ENCODE peak calls at places on chromosome 2, in four cellular contexts. Z is A549, E is K562, M is HepG2. R is an unnamed sample.

GRCh38 chr2:156115338-156115737 is 217.2 kb downstream of the NR4A2 start:
- DNase-seq in Z (no peak), E (no peak), M (no peak), R (no peak)

GRCh38 chr2:38461470-38461869 is 84.4 kb upstream of the ATL2 start:
- DNase-seq in Z (no peak), E (no peak), M (no peak), R (no peak)

GRCh38 chr2:232668805-232669444 is 28.2 kb upstream of the GIGYF2 start:
- DNase-seq in Z (no peak), E (peak), M (peak), R (peak)

GRCh38 chr2:28654981-28655322 is 96.7 kb upstream of the PPP1CB start:
- DNase-seq in Z (no peak), E (no peak), M (no peak), R (no peak)

GRCh38 chr2:108396845-108397244 is 19.1 kb downstream of the SULT1C4 start:
- DNase-seq in Z (no peak), E (peak), M (peak), R (peak)

GRCh38 chr2:40256649-40257048 is 195.2 kb downstream of the SLC8A1 start:
- DNase-seq in Z (peak), E (no peak), M (peak), R (peak)

GRCh38 chr2:219446101-219446504 is 11.5 kb downstream of the SPEG start:
- DNase-seq in Z (no peak), E (no peak), M (no peak), R (peak)

GRCh38 chr2:233413046-233413445 is 58.8 kb downstream of the DGKD start:
- DNase-seq in Z (no peak), E (no peak), M (no peak), R (no peak)

DNA sequence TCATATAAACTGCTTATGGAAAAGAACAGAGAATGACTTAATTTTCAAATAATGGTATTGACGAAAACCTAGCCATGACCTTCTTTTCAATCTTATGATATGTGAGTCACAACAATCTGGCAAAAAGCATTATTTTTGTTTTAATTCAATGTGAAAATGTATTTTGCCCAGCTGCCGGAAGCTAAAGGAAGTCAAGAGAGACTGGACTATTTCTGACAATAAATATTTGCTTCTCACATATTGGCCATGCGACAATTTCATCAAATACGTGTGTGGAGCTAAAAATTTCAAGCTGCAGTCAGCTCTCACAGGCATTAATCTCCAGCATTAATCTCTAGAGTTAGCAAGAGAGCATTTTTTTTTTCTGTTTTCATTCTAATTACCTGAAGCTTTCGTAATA is 881.0 kb downstream of the CPS1 start:
- DNase-seq in Z (no peak), E (no peak), M (no peak), R (no peak)
- TF ChIP-seq HMGXB4 in Z (no peak), E (no peak), M (no peak), R (no peak)

GRCh38 chr2:31228717-31229116 is 5.2 kb upstream of the EHD3 start:
- DNase-seq in Z (no peak), E (no peak), M (no peak), R (no peak)
- TF ChIP-seq ESRRA in Z (no peak), E (no peak), M (no peak), R (no peak)

GRCh38 chr2:30421026-30421425 is 26.0 kb upstream of the LCLAT1 start:
- DNase-seq in Z (no peak), E (peak), M (no peak), R (no peak)

GRCh38 chr2:30425326-30425725 is 21.7 kb upstream of the LCLAT1 start:
- DNase-seq in Z (no peak), E (no peak), M (no peak), R (no peak)

GRCh38 chr2:30424231-30424630 is 22.8 kb upstream of the LCLAT1 start:
- DNase-seq in Z (no peak), E (no peak), M (no peak), R (no peak)

GRCh38 chr2:30422437-30422805 is 24.6 kb upstream of the LCLAT1 start:
- DNase-seq in Z (no peak), E (peak), M (no peak), R (no peak)

DNA sequence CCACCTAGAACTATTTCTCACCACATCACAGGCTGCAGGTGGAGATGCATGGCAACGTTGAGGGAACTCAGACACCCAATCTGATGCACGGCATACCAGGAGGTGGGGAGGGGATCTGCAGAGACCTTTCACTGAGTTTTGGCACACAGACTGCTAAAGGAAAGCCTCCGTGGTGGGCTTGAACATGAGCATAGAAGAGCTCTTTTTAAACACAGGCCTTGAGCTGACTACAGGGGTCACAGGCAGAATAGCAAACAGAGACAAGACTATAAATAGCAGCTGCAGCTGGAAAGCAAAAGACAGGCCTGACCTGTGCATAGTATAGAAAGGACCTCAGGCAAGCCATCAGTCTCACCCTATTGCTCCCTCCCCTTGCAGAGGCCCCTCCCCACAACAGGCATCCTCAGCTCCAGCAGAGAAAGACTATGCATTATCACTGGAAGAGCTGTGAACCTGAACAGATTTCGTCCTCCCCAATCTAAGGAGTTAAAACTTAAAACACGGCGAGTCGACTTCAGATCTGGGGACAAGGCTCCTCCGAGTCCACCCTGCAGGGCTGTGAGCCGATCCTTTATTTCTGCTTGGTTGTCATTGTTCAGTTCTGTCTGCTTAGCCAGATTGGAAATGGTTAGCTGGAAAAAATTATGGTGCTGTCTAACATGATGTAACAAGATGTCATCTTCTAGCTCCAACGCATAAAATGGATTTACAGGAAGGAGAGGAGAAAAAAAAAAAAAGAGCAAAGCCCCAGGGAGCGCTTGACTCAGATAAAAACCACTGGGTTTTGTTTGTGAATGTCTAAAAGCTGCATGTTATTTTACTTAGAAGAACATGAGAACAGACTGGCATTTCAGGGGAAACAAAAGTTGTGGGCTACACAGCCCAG is 25.3 kb upstream of the LCLAT1 start:
- DNase-seq in Z (no peak), E (peak), M (no peak), R (no peak)
- TF ChIP-seq HMGXB4 in Z (no peak), E (no peak), M (no peak), R (no peak)

DNA sequence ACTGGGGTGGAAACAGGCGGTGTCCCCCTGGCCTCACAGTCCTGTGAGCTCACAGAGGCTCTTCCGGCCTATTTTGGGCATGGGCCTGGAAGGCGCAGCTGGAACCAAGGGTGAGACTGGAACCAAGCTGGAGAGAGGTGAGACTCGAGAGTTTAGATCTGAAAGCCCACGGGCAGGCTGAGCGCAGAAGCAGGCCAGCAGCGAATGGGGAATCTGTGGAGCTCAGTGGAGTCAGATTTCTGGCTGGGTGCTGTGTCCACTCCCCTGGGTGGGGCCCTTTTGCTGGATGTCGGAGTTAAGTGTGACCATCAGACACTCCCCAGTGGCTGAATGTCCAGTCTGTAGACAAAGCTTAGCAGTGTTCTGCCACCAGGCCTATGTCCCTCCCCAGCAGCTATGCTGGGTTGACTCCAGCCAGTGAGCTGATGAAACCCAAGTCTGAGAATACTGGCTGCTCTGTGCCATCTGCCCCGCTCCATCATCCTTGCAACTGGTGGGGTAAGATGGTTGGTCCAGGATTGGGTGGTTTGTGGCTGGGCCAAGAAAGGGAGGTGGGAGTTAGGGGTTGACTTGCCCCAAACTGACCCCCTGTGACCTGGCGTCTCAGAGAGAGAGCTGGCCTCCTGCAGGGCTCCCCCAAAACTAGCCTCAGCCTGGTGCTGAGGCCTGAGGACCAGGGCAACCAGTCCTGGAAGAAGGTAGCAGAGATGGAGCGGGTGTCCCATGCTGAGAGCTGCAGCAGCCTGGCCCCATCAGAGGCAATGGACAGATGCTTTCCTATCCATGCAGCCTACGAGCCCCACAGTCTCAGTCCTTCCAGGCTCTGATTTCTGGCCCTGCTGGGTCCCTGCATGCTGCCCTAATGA is 34.4 kb downstream of the CYP26B1 start:
- DNase-seq in Z (no peak), E (no peak), M (no peak), R (no peak)
- TF ChIP-seq ESRRA in Z (no peak), E (no peak), M (no peak), R (no peak)

DNA sequence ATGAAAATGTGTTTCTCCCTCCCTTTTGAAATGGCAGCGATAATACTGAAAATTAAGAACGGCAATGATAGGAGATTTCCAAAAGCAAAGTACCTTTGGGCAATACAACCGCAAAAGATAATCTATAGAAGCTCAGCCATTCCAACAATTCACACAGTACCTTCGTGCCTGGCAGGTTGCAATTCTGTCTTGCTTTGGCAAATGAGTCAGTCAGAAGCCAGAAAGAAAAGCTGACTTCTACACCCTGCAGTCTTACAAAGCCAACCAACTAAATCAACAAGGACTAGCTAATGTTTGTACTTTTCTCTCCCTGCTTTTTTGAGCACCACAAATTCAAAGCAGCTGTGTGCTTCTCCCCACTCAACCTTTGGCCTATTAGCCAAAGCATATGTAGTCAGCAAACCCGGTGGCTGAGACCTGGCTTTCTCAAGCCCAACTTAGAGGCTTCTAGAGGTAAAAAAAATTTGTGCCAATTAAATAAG is 25.7 kb upstream of the ID2 start:
- DNase-seq in Z (no peak), E (no peak), M (peak), R (no peak)
- TF ChIP-seq HMGXB4 in Z (no peak), E (no peak), M (no peak), R (no peak)

GRCh38 chr2:118669639-118670038 is 177.8 kb downstream of the EN1 start:
- DNase-seq in Z (no peak), E (no peak), M (no peak), R (no peak)

GRCh38 chr2:118668431-118669424 is 178.7 kb downstream of the EN1 start:
- DNase-seq in Z (peak), E (no peak), M (peak), R (no peak)

GRCh38 chr2:118667366-118667765 is 180.1 kb downstream of the EN1 start:
- DNase-seq in Z (no peak), E (no peak), M (no peak), R (no peak)

GRCh38 chr2:118667964-118668363 is 179.5 kb downstream of the EN1 start:
- DNase-seq in Z (no peak), E (no peak), M (no peak), R (no peak)

GRCh38 chr2:118665784-118666529 is 181.5 kb downstream of the EN1 start:
- DNase-seq in Z (no peak), E (peak), M (no peak), R (no peak)
- TF ChIP-seq ESRRA in Z (no peak), E (no peak), M (no peak), R (no peak)

DNA sequence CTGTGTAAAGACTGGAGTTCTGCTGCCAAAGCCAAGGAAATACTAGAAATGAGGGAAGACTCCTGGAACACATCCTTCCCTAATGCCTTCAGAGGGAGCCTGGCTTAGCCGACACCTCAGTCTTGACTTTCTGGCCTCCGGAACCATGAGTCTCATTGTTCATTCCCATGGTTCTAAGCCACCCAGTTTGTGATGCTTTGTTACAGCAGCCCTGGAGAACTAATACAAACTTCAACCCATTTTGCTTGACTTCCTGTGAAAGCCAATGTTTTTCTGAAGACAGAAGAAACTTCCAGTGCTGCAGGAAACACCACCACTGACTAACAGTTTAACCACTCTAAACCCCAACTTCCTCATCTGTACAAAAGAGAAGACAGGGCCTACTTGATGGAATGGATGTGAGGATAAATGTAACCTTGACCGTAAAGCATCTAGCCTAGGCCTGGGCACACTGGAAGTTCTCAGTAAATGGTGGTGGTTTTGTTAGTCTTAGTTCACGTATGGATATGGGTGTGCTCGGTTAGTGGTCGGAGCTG is 85.9 kb upstream of the RFX8 start:
- DNase-seq in Z (no peak), E (no peak), M (no peak), R (no peak)
- TF ChIP-seq HMGXB4 in Z (no peak), E (no peak), M (no peak), R (no peak)

GRCh38 chr2:188788621-188789020 is 185.6 kb upstream of the COL3A1 start:
- DNase-seq in Z (no peak), E (no peak), M (no peak), R (no peak)

GRCh38 chr2:188787661-188788044 is 186.5 kb upstream of the COL3A1 start:
- DNase-seq in Z (no peak), E (no peak), M (no peak), R (no peak)

GRCh38 chr2:188787002-188787660 is 187.0 kb upstream of the COL3A1 start:
- DNase-seq in Z (no peak), E (no peak), M (no peak), R (no peak)

GRCh38 chr2:188786368-188786781 is 187.8 kb upstream of the COL3A1 start:
- DNase-seq in Z (no peak), E (no peak), M (no peak), R (no peak)

DNA sequence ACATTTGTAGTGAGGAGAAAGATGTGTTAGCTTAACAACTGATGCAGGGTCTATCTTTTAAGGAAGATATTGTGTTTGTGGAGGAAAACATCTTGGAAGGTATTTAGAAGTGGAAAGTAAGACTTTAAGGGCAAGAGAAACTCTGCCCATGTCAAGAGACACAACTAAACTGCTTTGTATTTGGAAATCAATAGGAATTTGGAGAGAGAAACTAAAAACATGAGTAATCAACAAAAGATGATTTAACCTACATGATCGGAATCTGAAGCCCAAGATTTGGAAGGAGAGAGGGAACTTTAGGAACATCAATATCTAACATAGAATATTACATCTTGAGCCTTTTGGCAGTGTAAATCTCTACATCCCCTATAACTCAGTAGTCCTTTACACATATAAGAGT is 184.2 kb upstream of the COL3A1 start:
- DNase-seq in Z (no peak), E (no peak), M (no peak), R (no peak)
- TF ChIP-seq ESRRA in Z (no peak), E (no peak), M (no peak), R (no peak)

GRCh38 chr2:25473131-25473530 is 131.4 kb upstream of the DNMT3A start:
- DNase-seq in Z (no peak), E (no peak), M (no peak), R (no peak)

GRCh38 chr2:25470792-25471191 is 129.1 kb upstream of the DNMT3A start:
- DNase-seq in Z (no peak), E (no peak), M (no peak), R (no peak)

GRCh38 chr2:25478736-25479135 is 137.0 kb upstream of the DNMT3A start:
- DNase-seq in Z (no peak), E (no peak), M (no peak), R (no peak)

GRCh38 chr2:25479761-25480160 is 138.0 kb upstream of the DNMT3A start:
- DNase-seq in Z (no peak), E (no peak), M (no peak), R (no peak)

DNA sequence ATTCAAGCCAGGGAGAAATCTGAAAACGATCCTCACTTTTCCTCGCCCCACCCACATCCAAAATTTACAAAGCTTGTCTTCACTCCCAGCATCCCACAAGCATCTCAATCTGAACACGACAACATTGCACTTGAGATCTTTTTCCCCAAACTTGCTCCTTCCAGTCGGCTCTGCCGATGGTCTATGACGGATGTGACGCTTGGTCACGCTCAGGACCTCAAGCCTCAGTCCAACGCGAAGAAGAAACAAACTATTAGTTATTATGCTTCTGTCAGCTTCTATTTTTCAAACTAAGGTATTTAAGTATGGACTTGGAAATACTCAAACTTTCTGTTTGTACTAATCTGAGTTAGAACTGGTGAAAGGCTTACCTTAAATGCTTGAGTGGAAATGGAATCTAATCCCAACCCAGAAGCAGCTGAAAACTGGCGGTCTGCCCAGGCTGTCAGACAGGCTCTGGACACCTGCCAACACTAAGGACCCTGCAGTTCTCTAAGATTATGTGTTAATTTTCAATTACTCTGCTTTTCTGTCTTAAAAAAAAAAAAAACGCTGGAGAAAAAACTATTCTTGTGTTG is 132.1 kb upstream of the DNMT3A start:
- DNase-seq in Z (no peak), E (peak), M (no peak), R (no peak)
- TF ChIP-seq HMGXB4 in Z (no peak), E (no peak), M (no peak), R (no peak)

GRCh38 chr2:8413589-8414135 is 268.2 kb upstream of the ID2 start:
- DNase-seq in Z (no peak), E (no peak), M (peak), R (no peak)
- TF ChIP-seq ESRRA in Z (no peak), E (no peak), M (no peak), R (no peak)

R was measured in WTC11.